ENCODE peak calls at places on chromosomes 1 and 21, in four cellular contexts. One of them, this sample, is unnamed.

GRCh38 chr1:43743206-43743605 is 35.9 kb downstream of the ST3GAL3 start:
- DNase-seq in stomach: no peak
- DNase-seq in thyroid gland: no peak
- DNase-seq in HCT116: no peak
- DNase-seq in this sample: no peak

GRCh38 chr1:5928714-5929400 is 63.4 kb downstream of the NPHP4 start:
- DNase-seq in stomach: no peak
- DNase-seq in thyroid gland: no peak
- DNase-seq in HCT116: no peak
- DNase-seq in this sample: no peak

GRCh38 chr1:154758346-154758745 is 111.7 kb downstream of the KCNN3 start:
- DNase-seq in HCT116: no peak
- DNase-seq in thyroid gland: no peak
- DNase-seq in stomach: peak; percentile 10
- DNase-seq in this sample: no peak

GRCh38 chr1:147073062-147073432 is 99.2 kb downstream of the PRKAB2 start:
- DNase-seq in stomach: no peak
- DNase-seq in HCT116: no peak
- DNase-seq in thyroid gland: no peak
- DNase-seq in this sample: no peak

GRCh38 chr1:109184657-109185056 is 29.1 kb upstream of the SARS1 start:
- DNase-seq in HCT116: no peak
- DNase-seq in thyroid gland: no peak
- DNase-seq in stomach: no peak
- DNase-seq in this sample: no peak

GRCh38 chr1:170807432-170807831 is 127.9 kb upstream of the MROH9 start:
- DNase-seq in thyroid gland: no peak
- DNase-seq in stomach: no peak
- DNase-seq in HCT116: peak; percentile 56
- DNase-seq in this sample: no peak

GRCh38 chr1:182185822-182186756 is 124.6 kb upstream of the ZNF648 start:
- DNase-seq in HCT116: peak; percentile 49
- DNase-seq in thyroid gland: peak; percentile 30
- DNase-seq in stomach: no peak
- DNase-seq in this sample: no peak

GRCh38 chr1:238223067-238223640 is 332.4 kb upstream of the ZP4 start:
- DNase-seq in stomach: no peak
- DNase-seq in thyroid gland: no peak
- DNase-seq in HCT116: no peak
- DNase-seq in this sample: no peak

GRCh38 chr1:56811331-56811730 is 7.9 kb downstream of the FYB2 start:
- DNase-seq in stomach: peak; percentile 79
- DNase-seq in HCT116: no peak
- DNase-seq in thyroid gland: peak; percentile 49
- DNase-seq in this sample: peak; percentile 74

GRCh38 chr1:198612471-198613265 is 26.2 kb upstream of the PTPRC start:
- DNase-seq in HCT116: no peak
- DNase-seq in thyroid gland: no peak
- DNase-seq in stomach: no peak
- DNase-seq in this sample: no peak

GRCh38 chr1:10962483-10962882 is 50.0 kb upstream of the TARDBP start:
- DNase-seq in stomach: peak; percentile 47
- DNase-seq in thyroid gland: peak; percentile 81
- DNase-seq in HCT116: no peak
- DNase-seq in this sample: peak; percentile 85

GRCh38 chr1:167893798-167894197 is 20.1 kb downstream of the ADCY10 start:
- DNase-seq in stomach: no peak
- DNase-seq in thyroid gland: no peak
- DNase-seq in HCT116: no peak
- DNase-seq in this sample: no peak

GRCh38 chr1:167718926-167719691 is 2.7 kb upstream of the MPZL1 start:
- DNase-seq in stomach: no peak
- DNase-seq in thyroid gland: no peak
- DNase-seq in HCT116: no peak
- DNase-seq in this sample: no peak

GRCh38 chr1:3530931-3531818 is 76.7 kb downstream of the ARHGEF16 start:
- DNase-seq in stomach: peak; percentile 85
- DNase-seq in HCT116: peak; percentile 61
- DNase-seq in thyroid gland: peak; percentile 88
- DNase-seq in this sample: peak; percentile 83

GRCh38 chr1:86926886-86927285 is 12.5 kb downstream of the HS2ST1 start:
- DNase-seq in HCT116: no peak
- DNase-seq in stomach: no peak
- DNase-seq in thyroid gland: no peak
- DNase-seq in this sample: no peak

GRCh38 chr1:160090760-160091159 is 7.7 kb downstream of the IGSF8 start:
- DNase-seq in HCT116: no peak
- DNase-seq in thyroid gland: no peak
- DNase-seq in stomach: no peak
- DNase-seq in this sample: no peak

GRCh38 chr1:210905944-210906453 is 227.9 kb downstream of the KCNH1 start:
- DNase-seq in stomach: no peak
- DNase-seq in HCT116: no peak
- DNase-seq in thyroid gland: no peak
- DNase-seq in this sample: no peak

GRCh38 chr1:55055084-55055882 is 15.9 kb downstream of the PCSK9 start:
- DNase-seq in HCT116: no peak
- DNase-seq in thyroid gland: no peak
- DNase-seq in stomach: peak; percentile 23
- DNase-seq in this sample: no peak

GRCh38 chr21:34204021-34204420 is 130.6 kb downstream of the MRPS6 start:
- DNase-seq in stomach: no peak
- DNase-seq in HCT116: no peak
- DNase-seq in thyroid gland: peak; percentile 17
- DNase-seq in this sample: no peak

GRCh38 chr21:23093259-23093658 is 2095.1 kb downstream of the NCAM2 start:
- DNase-seq in stomach: no peak
- DNase-seq in HCT116: no peak
- DNase-seq in thyroid gland: no peak
- DNase-seq in this sample: no peak

GRCh38 chr21:44657635-44658183 is at the start of gene KRTAP12-3:
- DNase-seq in thyroid gland: no peak
- DNase-seq in stomach: no peak
- DNase-seq in HCT116: no peak
- DNase-seq in this sample: no peak

GRCh38 chr21:16863541-16863940 is 649.3 kb upstream of the CXADR start:
- DNase-seq in stomach: no peak
- DNase-seq in thyroid gland: no peak
- DNase-seq in HCT116: no peak
- DNase-seq in this sample: no peak

GRCh38 chr1:194175251-194175650 is 988.8 kb upstream of the B3GALT2 start:
- DNase-seq in stomach: no peak
- DNase-seq in thyroid gland: no peak
- DNase-seq in HCT116: no peak
- DNase-seq in this sample: no peak

GRCh38 chr1:184905601-184906322 is 68.5 kb downstream of the NIBAN1 start:
- DNase-seq in stomach: peak; percentile 47
- DNase-seq in HCT116: no peak
- DNase-seq in thyroid gland: no peak
- DNase-seq in this sample: peak; percentile 76

GRCh38 chr1:244970236-244970652 is 105.9 kb upstream of the HNRNPU start:
- DNase-seq in stomach: peak; percentile 71
- DNase-seq in HCT116: peak; percentile 42
- DNase-seq in thyroid gland: peak; percentile 81
- DNase-seq in this sample: peak; percentile 84

GRCh38 chr1:3319874-3320245 is 134.6 kb upstream of the ARHGEF16 start:
- DNase-seq in HCT116: peak; percentile 85
- DNase-seq in thyroid gland: peak; percentile 60
- DNase-seq in stomach: peak; percentile 75
- DNase-seq in this sample: peak; percentile 79

GRCh38 chr1:237864338-237865244 is 26.1 kb downstream of the ZP4 start:
- DNase-seq in stomach: peak; percentile 78
- DNase-seq in thyroid gland: peak; percentile 80
- DNase-seq in HCT116: no peak
- DNase-seq in this sample: peak; percentile 82

GRCh38 chr1:178694923-178695525 is 30.0 kb upstream of the RALGPS2 start:
- DNase-seq in HCT116: no peak
- DNase-seq in thyroid gland: no peak
- DNase-seq in stomach: no peak
- DNase-seq in this sample: no peak

GRCh38 chr1:109151146-109151545 is 37.2 kb downstream of the ELAPOR1 start:
- DNase-seq in HCT116: peak; percentile 2
- DNase-seq in thyroid gland: peak; percentile 34
- DNase-seq in stomach: peak; percentile 67
- DNase-seq in this sample: peak; percentile 81

GRCh38 chr1:168452329-168452728 is 91.5 kb downstream of the XCL2 start:
- DNase-seq in thyroid gland: no peak
- DNase-seq in stomach: no peak
- DNase-seq in HCT116: no peak
- DNase-seq in this sample: no peak

GRCh38 chr1:103538226-103538625 is 12.7 kb downstream of the RNPC3 start:
- DNase-seq in thyroid gland: no peak
- DNase-seq in stomach: no peak
- DNase-seq in HCT116: no peak
- DNase-seq in this sample: no peak

GRCh38 chr21:22710725-22711124 is 1712.5 kb downstream of the NCAM2 start:
- DNase-seq in HCT116: no peak
- DNase-seq in stomach: no peak
- DNase-seq in thyroid gland: no peak
- DNase-seq in this sample: no peak

GRCh38 chr1:229121845-229122436 is 149.0 kb upstream of the RAB4A start:
- DNase-seq in HCT116: no peak
- DNase-seq in stomach: no peak
- DNase-seq in thyroid gland: no peak
- DNase-seq in this sample: no peak

GRCh38 chr1:200445213-200445612 is 35.4 kb upstream of the ZNF281 start:
- DNase-seq in thyroid gland: no peak
- DNase-seq in HCT116: no peak
- DNase-seq in stomach: no peak
- DNase-seq in this sample: no peak

GRCh38 chr21:37244506-37245083 is 22.5 kb downstream of the VPS26C start:
- DNase-seq in thyroid gland: no peak
- DNase-seq in stomach: no peak
- DNase-seq in HCT116: no peak
- DNase-seq in this sample: no peak

GRCh38 chr1:212594640-212595039 is 13.9 kb upstream of the ATF3 start:
- DNase-seq in stomach: no peak
- DNase-seq in HCT116: no peak
- DNase-seq in thyroid gland: no peak
- DNase-seq in this sample: no peak

GRCh38 chr1:229848762-229849677 is 218.0 kb upstream of the GALNT2 start:
- DNase-seq in HCT116: peak; percentile 39
- DNase-seq in stomach: no peak
- DNase-seq in thyroid gland: no peak
- DNase-seq in this sample: peak; percentile 23

GRCh38 chr21:46557469-46557868 is 47.4 kb downstream of the S100B start:
- DNase-seq in stomach: peak; percentile 14
- DNase-seq in HCT116: no peak
- DNase-seq in thyroid gland: no peak
- DNase-seq in this sample: no peak

GRCh38 chr1:159015440-159015909 is 5.8 kb downstream of the IFI16 start:
- DNase-seq in thyroid gland: peak; percentile 21
- DNase-seq in stomach: peak; percentile 47
- DNase-seq in HCT116: no peak
- DNase-seq in this sample: no peak

GRCh38 chr21:42721341-42721824 is 68.0 kb downstream of the PDE9A start:
- DNase-seq in stomach: no peak
- DNase-seq in HCT116: no peak
- DNase-seq in thyroid gland: no peak
- DNase-seq in this sample: no peak
- TF ChIP-seq POLR2A in stomach: no peak
- TF ChIP-seq POLR2A in HCT116: no peak
- TF ChIP-seq POLR2A in thyroid gland: no peak
- TF ChIP-seq POLR2A in this sample: no peak

GRCh38 chr1:16243936-16244649 is 7.1 kb upstream of the CPLANE2 start:
- DNase-seq in HCT116: peak; percentile 65
- DNase-seq in thyroid gland: peak; percentile 83
- DNase-seq in stomach: peak; percentile 89
- DNase-seq in this sample: peak; percentile 89
- H3K27ac ChIP-seq in HCT116: no peak overlapping the region
- H3K27ac ChIP-seq in thyroid gland: no peak overlapping the region
- H3K27ac ChIP-seq in stomach: no peak overlapping the region
- H3K27ac ChIP-seq in this sample: peak overlapping the region; percentile 51

GRCh38 chr1:63368131-63368530 is 704 bp downstream of the ALG6 start:
- DNase-seq in thyroid gland: no peak
- DNase-seq in HCT116: no peak
- DNase-seq in stomach: no peak
- DNase-seq in this sample: no peak
- H3K9me3 ChIP-seq in thyroid gland: no peaks in the 10 kb centered on the region
- H3K9me3 ChIP-seq in HCT116: no peaks in the 10 kb centered on the region
- H3K9me3 ChIP-seq in stomach: no peaks in the 10 kb centered on the region
- H3K9me3 ChIP-seq in this sample: no peaks in the 10 kb centered on the region

GRCh38 chr1:216542741-216543140 is 119.5 kb upstream of the USH2A start:
- DNase-seq in HCT116: no peak
- DNase-seq in thyroid gland: no peak
- DNase-seq in stomach: no peak
- DNase-seq in this sample: no peak

GRCh38 chr1:216542263-216542662 is 119.0 kb upstream of the USH2A start:
- DNase-seq in HCT116: no peak
- DNase-seq in thyroid gland: no peak
- DNase-seq in stomach: no peak
- DNase-seq in this sample: no peak
- TF ChIP-seq POLR2A in HCT116: no peak
- TF ChIP-seq POLR2A in thyroid gland: no peak
- TF ChIP-seq POLR2A in stomach: no peak
- TF ChIP-seq POLR2A in this sample: no peak

GRCh38 chr1:107390076-107390420 is 249.2 kb downstream of the NTNG1 start:
- DNase-seq in thyroid gland: no peak
- DNase-seq in HCT116: no peak
- DNase-seq in stomach: no peak
- DNase-seq in this sample: no peak
- H3K27ac ChIP-seq in thyroid gland: no peak overlapping the region
- H3K27ac ChIP-seq in HCT116: no peak overlapping the region
- H3K27ac ChIP-seq in stomach: no peak overlapping the region
- H3K27ac ChIP-seq in this sample: no peak overlapping the region

DNA sequence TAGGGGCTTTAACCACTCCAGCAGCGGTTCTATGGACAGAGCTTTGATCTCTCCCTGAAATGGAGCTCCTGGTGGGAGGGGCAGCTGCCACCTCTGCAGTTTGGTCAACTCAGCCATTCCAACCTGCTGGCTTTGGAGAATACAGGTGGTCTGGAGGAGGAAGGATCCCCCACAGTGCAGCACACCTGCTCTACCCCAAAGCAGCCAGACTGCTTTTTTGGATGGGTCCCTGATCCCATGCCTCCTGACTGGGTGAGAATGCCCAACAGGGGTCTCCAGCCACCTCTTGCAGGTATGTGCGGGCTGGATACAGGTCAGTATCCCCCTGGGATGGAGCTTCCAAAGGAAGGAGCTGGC is 53.9 kb downstream of the TPTE start:
- DNase-seq in HCT116: no peak
- DNase-seq in stomach: no peak
- DNase-seq in thyroid gland: no peak
- DNase-seq in this sample: no peak
- H3K9me3 ChIP-seq in HCT116: peaks cover 46% of the 10 kb centered on the region
- H3K9me3 ChIP-seq in stomach: peaks cover 74% of the 10 kb centered on the region
- H3K9me3 ChIP-seq in thyroid gland: no peaks in the 10 kb centered on the region
- H3K9me3 ChIP-seq in this sample: no peaks in the 10 kb centered on the region

This sample was measured in body of pancreas.